ENCODE peak calls at places on chromosomes 7 and 10, in four cellular contexts. A is stromal cell of bone marrow, H is astrocyte of the spinal cord, F is dorsolateral prefrontal cortex. G is an unnamed sample.

GRCh38 chr10:3945026-3945425 is 160.0 kb upstream of the KLF6 start:
- DNase-seq in A (no peak), H (no peak), F (no peak), G (no peak)

GRCh38 chr10:102511562-102512274 is 7.9 kb downstream of the SUFU start:
- DNase-seq in A (no peak), H (no peak), F (no peak), G (no peak)

GRCh38 chr7:132655071-132655761 is 78.9 kb upstream of the PLXNA4 start:
- DNase-seq in H (peak), F (peak), A (no peak), G (peak)

GRCh38 chr10:100723180-100723579 is 22.2 kb upstream of the PAX2 start:
- DNase-seq in H (no peak), A (no peak), F (no peak), G (no peak)

GRCh38 chr7:108079291-108080057 is 50.7 kb downstream of the LAMB4 start:
- DNase-seq in A (no peak), F (no peak), H (peak), G (peak)

GRCh38 chr7:128322040-128322643 is 21.6 kb downstream of the RBM28 start:
- DNase-seq in F (no peak), H (peak), A (peak), G (peak)

GRCh38 chr10:68559872-68560200 is 301 bp upstream of the TET1 start:
- DNase-seq in A (no peak), H (peak), F (no peak), G (no peak)

GRCh38 chr7:7554021-7554432 is 12.7 kb upstream of the MIOS start:
- DNase-seq in H (peak), A (peak), F (no peak), G (peak)

GRCh38 chr10:11145498-11145855 is 127.8 kb downstream of the CELF2 start:
- DNase-seq in H (no peak), A (no peak), F (no peak), G (no peak)

GRCh38 chr10:21832751-21833150 is 170.8 kb downstream of the DNAJC1 start:
- DNase-seq in A (no peak), F (no peak), H (no peak), G (no peak)

GRCh38 chr10:69104994-69105790 is 17.3 kb downstream of the SRGN start:
- DNase-seq in H (no peak), F (no peak), A (no peak), G (no peak)

GRCh38 chr10:74813371-74813770 is 13.0 kb upstream of the KAT6B start:
- DNase-seq in A (no peak), F (no peak), H (no peak), G (no peak)

GRCh38 chr10:96401036-96401435 is 42.2 kb upstream of the OPALIN start:
- DNase-seq in F (no peak), A (no peak), H (no peak), G (no peak)

GRCh38 chr10:22620140-22620857 is 94.1 kb downstream of the PIP4K2A start:
- DNase-seq in H (peak), F (peak), A (peak), G (peak)

GRCh38 chr7:137625197-137625596 is 221.6 kb downstream of the DGKI start:
- DNase-seq in H (no peak), F (no peak), A (no peak), G (peak)

GRCh38 chr7:128100225-128100948 is 69.2 kb upstream of the LRRC4 start:
- DNase-seq in F (no peak), A (no peak), H (no peak), G (no peak)

GRCh38 chr7:45071528-45071927 is 17.2 kb downstream of the NACAD start:
- DNase-seq in H (no peak), A (no peak), F (no peak), G (no peak)

GRCh38 chr10:71285180-71285545 is 33.9 kb upstream of the SLC29A3 start:
- DNase-seq in F (peak), A (no peak), H (no peak), G (peak)

GRCh38 chr7:108972009-108972408 is 402.3 kb downstream of the DNAJB9 start:
- DNase-seq in F (no peak), H (peak), A (peak), G (no peak)

G was measured in iris pigment epithelial cell.